ENCODE peak calls at places on chromosomes 13 and 19, in four cellular contexts. J is psoas muscle, K is body of pancreas, Y is fibroblast of villous mesenchyme. G is an unnamed sample.

GRCh38 chr13:23794267-23795161 is 94.7 kb downstream of the MIPEP start:
- DNase-seq in J (no peak), K (no peak), Y (peak), G (no peak)

GRCh38 chr13:36059366-36059765 is 71.8 kb downstream of the DCLK1 start:
- DNase-seq in J (no peak), K (no peak), Y (no peak), G (no peak)

GRCh38 chr13:98664047-98664446 is 87.1 kb upstream of the STK24 start:
- DNase-seq in J (no peak), K (no peak), Y (no peak), G (no peak)

GRCh38 chr13:31322025-31322424 is 122.2 kb downstream of the B3GLCT start:
- DNase-seq in J (peak), K (no peak), Y (peak), G (no peak)

GRCh38 chr19:40592170-40592569 is 9.0 kb upstream of the LTBP4 start:
- DNase-seq in J (no peak), K (no peak), Y (peak), G (no peak)

GRCh38 chr13:73596382-73596781 is 537.6 kb downstream of the KLF5 start:
- DNase-seq in J (no peak), K (no peak), Y (no peak), G (no peak)

GRCh38 chr13:25462301-25463125 is 90.7 kb downstream of the ATP8A2 start:
- DNase-seq in J (no peak), K (no peak), Y (peak), G (no peak)

GRCh38 chr19:49587227-49587626 is 3.8 kb upstream of the PRR12 start:
- DNase-seq in J (no peak), K (no peak), Y (no peak), G (no peak)

GRCh38 chr13:103473081-103473480 is 406.9 kb upstream of the SLC10A2 start:
- DNase-seq in J (no peak), K (no peak), Y (no peak), G (no peak)

GRCh38 chr13:24680258-24680920 is at the start of gene ATP12A:
- DNase-seq in J (no peak), K (peak), Y (no peak), G (no peak)

GRCh38 chr13:46606915-46607413 is 54.0 kb downstream of the LRCH1 start:
- DNase-seq in J (no peak), K (no peak), Y (no peak), G (no peak)

GRCh38 chr19:56091751-56092546 is 29.1 kb downstream of the ZNF787 start:
- DNase-seq in J (no peak), K (no peak), Y (peak), G (no peak)

GRCh38 chr13:99062593-99062992 is 84.7 kb upstream of the DOCK9 start:
- DNase-seq in J (peak), K (no peak), Y (peak), G (no peak)

GRCh38 chr19:30073152-30074000 is 131.3 kb downstream of the URI1 start:
- DNase-seq in J (no peak), K (no peak), Y (no peak), G (no peak)

GRCh38 chr19:54154603-54155345 is 4.7 kb downstream of the LENG1 start:
- DNase-seq in J (no peak), K (no peak), Y (no peak), G (no peak)

GRCh38 chr13:44108345-44108858 is 228.7 kb downstream of the LACC1 start:
- DNase-seq in J (no peak), K (peak), Y (no peak), G (no peak)

GRCh38 chr13:55761986-55762385 is 1378.7 kb upstream of the PRR20A start:
- DNase-seq in J (no peak), K (no peak), Y (no peak), G (no peak)

GRCh38 chr19:33201886-33202545 is 7.9 kb downstream of the LRP3 start:
- DNase-seq in J (no peak), K (no peak), Y (no peak), G (no peak)

GRCh38 chr13:99596180-99596579 is 94.9 kb downstream of the TM9SF2 start:
- DNase-seq in J (no peak), K (no peak), Y (no peak), G (no peak)

GRCh38 chr19:3644351-3645066 is 17.9 kb upstream of the CACTIN start:
- DNase-seq in J (no peak), K (no peak), Y (no peak), G (peak)

GRCh38 chr13:89457977-89458376 is 1786.8 kb downstream of the SLITRK5 start:
- DNase-seq in J (no peak), K (no peak), Y (no peak), G (no peak)

GRCh38 chr19:46493236-46494114 is 2.2 kb downstream of the PNMA8B start:
- DNase-seq in J (peak), K (no peak), Y (no peak), G (no peak)
- H3K4me3 ChIP-seq in J (peak), K (no peak), Y (no peak), G (peak)

DNA sequence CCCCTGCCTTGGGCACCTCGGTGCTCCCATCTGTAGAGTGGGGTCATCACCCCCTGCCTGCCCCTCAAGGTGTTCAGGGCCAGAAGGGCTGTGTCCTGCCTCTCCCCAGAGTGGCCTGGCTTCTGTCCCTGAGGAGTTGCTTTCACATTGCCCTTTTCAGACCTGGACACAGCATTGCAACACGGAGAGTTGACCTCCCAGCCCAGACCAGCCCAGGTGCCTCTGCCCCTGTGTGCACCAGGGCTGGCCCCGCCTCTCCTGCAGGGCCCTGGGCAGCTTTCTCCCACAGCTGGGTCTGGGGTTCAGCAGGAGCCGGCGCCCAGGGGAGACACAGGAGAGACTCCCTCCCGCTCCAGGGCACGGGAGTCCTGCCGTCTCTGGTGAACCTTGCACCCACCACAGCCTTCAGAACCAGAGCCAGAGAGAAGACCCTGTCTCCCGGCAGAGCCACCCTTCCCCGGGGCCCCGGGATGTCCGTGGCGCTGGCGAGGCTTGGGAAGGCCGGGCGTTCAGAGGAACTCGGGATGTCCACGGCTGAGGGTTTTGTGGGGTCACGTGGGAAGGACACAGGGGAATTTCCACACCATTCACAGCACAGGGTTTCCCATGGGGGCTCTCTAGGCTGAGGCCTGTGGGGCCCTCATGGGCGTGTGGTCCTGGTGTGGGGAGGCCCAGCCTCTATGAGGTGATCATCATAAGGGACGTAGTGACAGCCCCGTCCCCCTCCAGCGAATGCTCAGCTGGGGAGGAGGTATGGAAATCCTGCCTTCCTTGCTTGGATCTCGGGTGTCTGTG is 23.2 kb downstream of the C13orf46 start:
- DNase-seq in J (peak), K (no peak), Y (no peak), G (no peak)
- H3K4me3 ChIP-seq in J (no peak), K (no peak), Y (no peak), G (no peak)

GRCh38 chr19:1749373-1750342 is 3.6 kb upstream of the ONECUT3 start:
- DNase-seq in J (no peak), K (no peak), Y (no peak), G (no peak)
- H3K4me3 ChIP-seq in J (peak), K (no peak), Y (no peak), G (no peak)

GRCh38 chr19:42126565-42126964 is 5.7 kb downstream of the POU2F2 start:
- DNase-seq in J (no peak), K (no peak), Y (no peak), G (no peak)

GRCh38 chr19:42122691-42123607 is 9.3 kb downstream of the POU2F2 start:
- DNase-seq in J (no peak), K (no peak), Y (no peak), G (no peak)

GRCh38 chr19:42124386-42124901 is 7.8 kb downstream of the POU2F2 start:
- DNase-seq in J (no peak), K (no peak), Y (no peak), G (no peak)

GRCh38 chr19:42123765-42124164 is 8.5 kb downstream of the POU2F2 start:
- DNase-seq in J (no peak), K (no peak), Y (no peak), G (no peak)

GRCh38 chr19:42125536-42125935 is 6.7 kb downstream of the POU2F2 start:
- DNase-seq in J (no peak), K (no peak), Y (no peak), G (no peak)
- H3K4me3 ChIP-seq in J (no peak), K (no peak), Y (no peak), G (no peak)

DNA sequence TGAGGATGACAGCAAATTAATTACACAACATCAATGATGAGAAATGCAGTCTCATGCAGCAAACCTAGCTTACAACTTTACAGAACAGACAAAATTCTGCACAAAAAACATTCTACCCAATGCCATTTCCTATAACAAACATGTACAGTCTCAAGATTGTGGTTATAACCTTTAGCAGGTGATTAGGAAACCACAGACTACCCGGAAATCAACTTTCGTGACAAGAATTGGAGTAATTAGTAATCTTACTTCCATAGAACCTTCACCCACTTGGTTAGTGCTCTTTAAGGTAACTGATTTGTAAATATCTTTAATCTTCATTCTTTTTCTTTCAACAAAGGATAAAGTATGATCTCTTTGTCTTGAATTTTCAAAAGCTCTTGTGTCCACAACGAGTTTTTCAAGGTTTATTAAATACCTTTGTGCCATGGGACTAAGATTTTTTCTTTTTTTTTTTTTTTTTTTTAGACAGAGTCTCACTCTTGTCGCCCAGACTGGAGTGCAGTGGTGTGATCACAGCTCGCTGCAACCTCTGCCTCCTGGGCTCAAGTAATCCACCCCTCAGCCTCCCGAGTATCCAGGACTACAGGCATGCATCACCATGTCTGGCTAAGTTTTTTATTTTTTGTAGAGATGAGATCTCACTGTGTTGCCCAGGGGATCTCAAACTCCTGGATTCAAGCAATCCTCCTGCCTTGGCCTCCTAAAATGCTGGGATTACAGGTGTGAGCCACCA is 78.8 kb downstream of the MAP4K1 start:
- DNase-seq in J (no peak), K (no peak), Y (no peak), G (no peak)
- H3K4me3 ChIP-seq in J (no peak), K (no peak), Y (no peak), G (no peak)